ENCODE peak calls at places on chromosomes 11 and 22, in seven cellular contexts. M, O, H, C, B, S and G are unnamed samples.

GRCh38 chr11:15493921-15494630 is 379.4 kb downstream of the INSC start:
- DNase-seq in C (peak; percentile 64), S (no peak), M (no peak), O (no peak), H (no peak), B (peak; percentile 38), G (no peak)

GRCh38 chr22:38834215-38834953 is 9.4 kb downstream of the NPTXR start:
- DNase-seq in O (no peak), B (no peak), M (no peak), H (no peak), S (no peak), C (no peak), G (no peak)

GRCh38 chr11:86781546-86781945 is 18.8 kb upstream of the PRSS23 start:
- DNase-seq in C (no peak), B (no peak), M (no peak), O (no peak), S (no peak), H (no peak), G (no peak)

GRCh38 chr22:38120359-38121110 is 10.1 kb upstream of the BAIAP2L2 start:
- DNase-seq in C (no peak), S (no peak), B (no peak), M (no peak), H (no peak), O (no peak), G (no peak)

GRCh38 chr11:101129203-101129943 is at the start of gene PGR:
- DNase-seq in C (peak; percentile 8), H (no peak), B (peak; percentile 15), O (peak; percentile 51), M (peak; percentile 41), S (peak; percentile 61), G (peak; percentile 33)

GRCh38 chr11:66889974-66890373 is 33.1 kb downstream of the LRFN4 start:
- DNase-seq in H (no peak), O (no peak), B (no peak), C (no peak), M (no peak), S (no peak), G (peak; percentile 68)

GRCh38 chr11:119805663-119806062 is 76.7 kb upstream of the NECTIN1 start:
- DNase-seq in B (no peak), O (no peak), S (no peak), M (no peak), C (no peak), H (no peak), G (no peak)

GRCh38 chr22:46577361-46578249 is 40.2 kb upstream of the CELSR1 start:
- DNase-seq in S (peak; percentile 28), M (no peak), H (no peak), O (no peak), B (peak; percentile 76), C (no peak), G (no peak)

GRCh38 chr22:26800858-26801257 is 143.5 kb downstream of the MIAT start:
- DNase-seq in C (no peak), S (no peak), M (peak; percentile 47), B (peak; percentile 39), O (no peak), H (peak; percentile 76), G (peak; percentile 35)

GRCh38 chr11:47272706-47273105 is 2.8 kb downstream of the MADD start:
- DNase-seq in C (no peak), B (no peak), M (peak; percentile 66), S (no peak), H (peak; percentile 30), O (no peak), G (no peak)

GRCh38 chr11:17915500-17916143 is 97.2 kb downstream of the SERGEF start:
- DNase-seq in C (no peak), B (no peak), M (no peak), H (no peak), O (no peak), S (no peak), G (no peak)

GRCh38 chr11:74842967-74843366 is 94.3 kb downstream of the RNF169 start:
- DNase-seq in S (no peak), B (no peak), C (no peak), H (no peak), O (no peak), M (no peak), G (no peak)

GRCh38 chr11:76236092-76237026 is 30.1 kb upstream of the WNT11 start:
- DNase-seq in C (peak; percentile 50), S (peak; percentile 67), O (no peak), H (peak; percentile 33), B (peak; percentile 84), M (peak; percentile 81), G (peak; percentile 68)

GRCh38 chr11:27025957-27026356 is 14.7 kb upstream of the BBOX1 start:
- DNase-seq in C (no peak), B (no peak), O (no peak), S (no peak), M (no peak), H (no peak), G (no peak)

GRCh38 chr11:104129138-104129537 is 34.8 kb downstream of the PDGFD start:
- DNase-seq in O (no peak), H (no peak), S (no peak), B (no peak), C (no peak), M (no peak), G (no peak)

GRCh38 chr11:122668562-122669090 is 13.1 kb downstream of the UBASH3B start:
- DNase-seq in M (no peak), S (no peak), H (peak; percentile 98), O (no peak), C (no peak), B (no peak), G (no peak)

GRCh38 chr22:27128461-27129080 is 471.2 kb downstream of the MIAT start:
- DNase-seq in C (no peak), O (no peak), S (no peak), M (peak; percentile 56), B (no peak), H (no peak), G (no peak)

GRCh38 chr22:45448431-45448830 is 34.9 kb downstream of the RIBC2 start:
- DNase-seq in M (no peak), S (peak; percentile 86), B (no peak), H (no peak), C (no peak), O (peak; percentile 38), G (no peak)

GRCh38 chr22:24494535-24495364 is at the start of gene UPB1:
- DNase-seq in C (no peak), M (no peak), S (no peak), O (no peak), H (no peak), B (no peak), G (no peak)

GRCh38 chr11:8083088-8083395 is 2.0 kb downstream of the TUB start:
- DNase-seq in O (no peak), C (no peak), M (no peak), H (no peak), B (no peak), S (no peak), G (no peak)

GRCh38 chr22:37141971-37142647 is 7.6 kb downstream of the IL2RB start:
- DNase-seq in M (no peak), O (no peak), B (no peak), C (no peak), H (no peak), S (no peak), G (no peak)

GRCh38 chr11:65489706-65490310 is 9.0 kb upstream of the MALAT1 start:
- DNase-seq in M (no peak), B (no peak), H (no peak), C (no peak), S (no peak), O (peak; percentile 52), G (no peak)

GRCh38 chr22:27331526-27332281 is 469.9 kb downstream of the MN1 start:
- DNase-seq in B (peak; percentile 81), H (peak; percentile 27), O (peak; percentile 26), M (peak; percentile 66), S (peak; percentile 46), C (no peak), G (peak; percentile 28)

GRCh38 chr11:85756401-85757200 is 54.3 kb downstream of the SYTL2 start:
- DNase-seq in S (no peak), C (peak; percentile 72), M (peak; percentile 35), H (no peak), B (no peak), O (no peak), G (no peak)

GRCh38 chr22:23395476-23396361 is 184.4 kb downstream of the IGLL1 start:
- DNase-seq in M (no peak), O (no peak), B (no peak), H (no peak), C (no peak), S (no peak), G (no peak)

GRCh38 chr11:23897453-23898289 is 599.2 kb upstream of the LUZP2 start:
- DNase-seq in C (no peak), B (peak; percentile 14), M (no peak), O (no peak), S (no peak), H (peak; percentile 94), G (no peak)

GRCh38 chr11:1074244-1075221 is at the start of gene MUC2:
- DNase-seq in M (no peak), O (no peak), S (peak; percentile 12), B (no peak), H (no peak), C (no peak), G (peak; percentile 8)

GRCh38 chr11:113562981-113563461 is 87.8 kb upstream of the DRD2 start:
- DNase-seq in H (no peak), B (no peak), C (peak; percentile 16), S (no peak), O (no peak), M (no peak), G (no peak)

DNA sequence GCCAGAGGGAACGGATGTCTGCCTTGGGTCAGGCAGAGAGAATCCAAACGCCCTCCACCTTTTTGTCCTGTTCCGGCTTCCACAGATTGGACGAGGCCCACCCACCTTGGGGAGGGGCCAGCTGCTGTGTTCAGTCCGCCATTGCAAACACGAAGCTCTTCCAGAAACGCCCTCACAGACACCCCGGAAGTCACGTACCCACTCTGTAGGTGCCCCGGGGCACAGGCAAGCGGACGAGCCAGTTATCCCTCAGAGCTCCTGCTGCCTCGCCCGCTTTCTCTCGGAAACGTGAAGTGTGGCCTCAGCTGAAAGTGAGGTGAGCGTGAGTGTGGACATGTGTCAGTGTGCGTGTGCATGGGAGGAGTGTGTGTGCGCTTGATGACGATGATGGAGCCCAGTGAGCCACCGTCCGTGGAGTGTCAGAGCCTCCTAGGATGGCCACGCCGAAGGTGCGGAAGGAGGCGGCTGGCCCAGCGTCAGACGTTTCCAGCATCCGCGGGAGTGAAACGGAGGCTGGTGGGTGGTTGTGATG is 869.2 kb downstream of the TBC1D22A start:
- DNase-seq in B (peak; percentile 71), H (no peak), O (no peak), C (no peak), S (no peak), M (no peak), G (no peak)
- H3K9me3 ChIP-seq in B (no peaks in the 10 kb centered on the region), H (peaks cover 61% of the 10 kb centered on the region), O (no peaks in the 10 kb centered on the region), C (no peaks in the 10 kb centered on the region), S (peaks cover 6% of the 10 kb centered on the region), M (peaks cover 4% of the 10 kb centered on the region), G (no peaks in the 10 kb centered on the region)

GRCh38 chr22:11616811-11617210 is 3911.2 kb upstream of the OR11H1 start:
- DNase-seq in C (no peak), S (no peak), M (no peak), B (no peak), O (no peak), H (no peak), G (no peak)
- H3K9me3 ChIP-seq in C (no peaks in the 10 kb centered on the region), S (peaks cover 87% of the 10 kb centered on the region), M (peaks cover 13% of the 10 kb centered on the region), B (peaks cover 4% of the 10 kb centered on the region), O (no peaks in the 10 kb centered on the region), H (peaks cover 36% of the 10 kb centered on the region), G (no peaks in the 10 kb centered on the region)

GRCh38 chr22:48569476-48570233 is 1258.0 kb downstream of the BRD1 start:
- DNase-seq in C (no peak), H (no peak), S (no peak), O (no peak), B (no peak), M (no peak), G (no peak)
- H3K9me3 ChIP-seq in C (no peaks in the 10 kb centered on the region), H (peaks cover 51% of the 10 kb centered on the region), S (peaks cover 32% of the 10 kb centered on the region), O (no peaks in the 10 kb centered on the region), B (no peaks in the 10 kb centered on the region), M (no peaks in the 10 kb centered on the region), G (peaks cover 6% of the 10 kb centered on the region)

GRCh38 chr22:48359613-48359965 is 1468.1 kb downstream of the BRD1 start:
- DNase-seq in O (no peak), H (no peak), S (no peak), C (no peak), M (no peak), B (no peak), G (peak; percentile 63)
- H3K9me3 ChIP-seq in O (no peaks in the 10 kb centered on the region), H (peaks cover 57% of the 10 kb centered on the region), S (no peaks in the 10 kb centered on the region), C (no peaks in the 10 kb centered on the region), M (no peaks in the 10 kb centered on the region), B (no peaks in the 10 kb centered on the region), G (no peaks in the 10 kb centered on the region)